ENCODE peak calls at places on chromosomes 3 and 15, in nine cellular contexts. O is upper lobe of right lung, P is mucosa of descending colon, X is IMR-90, M is tibial nerve, S is sigmoid colon, Q is upper lobe of left lung, H is right atrium auricular region, R is GM12878. L is an unnamed sample.

GRCh38 chr15:31434418-31435255 is 108.0 kb downstream of the KLF13 start:
- DNase-seq in Q (peak; percentile 82), O (peak; percentile 82), R (peak; percentile 69), X (peak; percentile 93), H (no peak), P (peak; percentile 74), S (peak; percentile 74), M (peak; percentile 60), L (peak; percentile 59)

GRCh38 chr3:184524981-184525336 is 36.6 kb upstream of the EPHB3 start:
- DNase-seq in M (no peak), S (no peak), R (no peak), Q (no peak), P (no peak), O (no peak), X (no peak), H (peak; percentile 55), L (no peak)

GRCh38 chr15:98729446-98730042 is 81.2 kb downstream of the IGF1R start:
- DNase-seq in Q (no peak), M (no peak), H (no peak), R (no peak), O (no peak), S (no peak), P (no peak), X (no peak), L (no peak)

GRCh38 chr15:63986751-63987341 is 59.4 kb downstream of the DAPK2 start:
- DNase-seq in R (peak; percentile 96), M (no peak), O (no peak), X (no peak), S (no peak), H (no peak), Q (peak; percentile 60), P (no peak), L (no peak)

GRCh38 chr3:186083746-186084145 is 25.1 kb downstream of the ETV5 start:
- DNase-seq in Q (no peak), P (no peak), H (no peak), O (no peak), R (no peak), X (peak; percentile 42), S (no peak), M (no peak), L (no peak)

GRCh38 chr3:128763967-128764366 is 38.0 kb downstream of the RAB7A start:
- DNase-seq in X (no peak), S (no peak), R (no peak), O (no peak), Q (no peak), P (no peak), M (no peak), H (no peak), L (no peak)

GRCh38 chr3:43960448-43960840 is 269.7 kb downstream of the ABHD5 start:
- DNase-seq in S (no peak), P (peak; percentile 45), Q (no peak), R (no peak), X (no peak), H (no peak), O (no peak), M (no peak), L (no peak)

GRCh38 chr3:69252631-69253030 is 130.2 kb upstream of the LMOD3 start:
- DNase-seq in H (no peak), X (no peak), Q (no peak), P (no peak), M (no peak), O (no peak), S (no peak), R (no peak), L (no peak)

GRCh38 chr3:101036213-101036618 is 43.0 kb upstream of the ABI3BP start:
- DNase-seq in X (peak; percentile 96), Q (peak; percentile 28), O (no peak), M (peak; percentile 59), P (no peak), R (no peak), S (no peak), H (peak; percentile 67), L (no peak)

GRCh38 chr3:155714295-155714718 is 30.6 kb downstream of the PLCH1 start:
- DNase-seq in R (no peak), S (no peak), P (peak; percentile 9), Q (no peak), H (no peak), M (no peak), X (no peak), O (no peak), L (no peak)

GRCh38 chr3:99474776-99475175 is 163.6 kb upstream of the COL8A1 start:
- DNase-seq in P (no peak), X (peak; percentile 58), H (no peak), Q (no peak), M (no peak), O (no peak), S (no peak), R (no peak), L (no peak)

GRCh38 chr3:184556502-184557347 is 4.9 kb upstream of the EPHB3 start:
- DNase-seq in P (no peak), H (no peak), X (no peak), Q (no peak), R (no peak), S (no peak), M (no peak), O (no peak), L (no peak)

GRCh38 chr3:84601303-84601702 is 357.5 kb upstream of the CADM2 start:
- DNase-seq in O (no peak), Q (no peak), M (no peak), S (no peak), H (no peak), R (no peak), X (no peak), P (no peak), L (no peak)

GRCh38 chr3:15220661-15221060 is 14.6 kb downstream of the CAPN7 start:
- DNase-seq in R (no peak), M (no peak), X (no peak), P (no peak), Q (no peak), S (no peak), H (no peak), O (no peak), L (no peak)
- H3K4me1 ChIP-seq in R (peaks cover 5% of the 10 kb centered on the region), M (no peaks in the 10 kb centered on the region), X (no peaks in the 10 kb centered on the region), P (no peaks in the 10 kb centered on the region), Q (no peaks in the 10 kb centered on the region), S (no peaks in the 10 kb centered on the region), H (no peaks in the 10 kb centered on the region), O (peaks cover 7% of the 10 kb centered on the region), L (peaks cover 2% of the 10 kb centered on the region)

GRCh38 chr3:179045719-179046402 is 25.7 kb downstream of the ZMAT3 start:
- DNase-seq in R (peak; percentile 74), H (no peak), X (no peak), Q (no peak), O (no peak), M (no peak), S (no peak), P (no peak), L (no peak)

DNA sequence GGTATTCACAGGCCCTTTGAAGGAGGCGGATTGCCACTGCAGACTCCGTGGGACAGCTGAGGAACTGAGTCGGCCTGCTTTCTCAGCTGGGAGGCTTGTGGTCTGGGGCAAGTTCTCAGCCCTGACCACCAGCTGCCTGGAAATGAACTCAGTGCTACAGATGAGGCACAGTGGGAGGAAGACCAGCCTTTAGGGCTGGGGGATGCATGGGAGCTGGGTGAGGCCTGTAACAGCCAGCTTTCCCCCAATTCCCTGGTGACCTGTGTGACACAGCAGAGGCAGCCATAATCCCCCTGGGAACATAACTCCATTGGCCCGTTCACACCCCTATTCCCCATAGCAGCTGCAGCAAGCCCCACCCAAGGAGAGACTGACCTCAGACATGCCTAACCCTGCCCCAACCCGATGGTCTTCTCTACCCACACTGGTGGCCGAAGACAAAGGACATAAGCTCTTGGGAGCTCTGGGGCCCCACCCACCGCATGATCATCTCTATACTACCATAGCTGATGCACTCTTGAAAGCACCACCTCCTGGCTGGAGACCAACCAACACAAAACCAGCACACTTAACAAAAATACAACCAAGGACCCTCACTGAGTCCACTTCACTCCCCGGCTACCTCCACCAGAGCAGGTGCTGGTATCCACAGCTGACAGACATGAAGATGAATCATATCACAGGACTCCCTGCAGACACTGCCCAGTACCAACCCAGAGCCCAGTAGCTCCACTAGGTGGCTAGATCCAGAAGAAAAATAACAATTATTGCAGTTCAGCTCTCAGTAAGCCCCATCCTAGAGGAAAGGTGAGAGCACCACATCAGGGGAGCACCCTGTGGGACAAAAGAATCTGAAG is 24.9 kb downstream of the ZMAT3 start:
- DNase-seq in H (no peak), Q (no peak), P (no peak), O (no peak), R (peak; percentile 89), S (no peak), M (no peak), X (peak; percentile 8), L (no peak)
- TF ChIP-seq CTCF in H (no peak), Q (no peak), P (no peak), O (no peak), R (peak; percentile 24), S (no peak), M (no peak), X (no peak), L (no peak)

DNA sequence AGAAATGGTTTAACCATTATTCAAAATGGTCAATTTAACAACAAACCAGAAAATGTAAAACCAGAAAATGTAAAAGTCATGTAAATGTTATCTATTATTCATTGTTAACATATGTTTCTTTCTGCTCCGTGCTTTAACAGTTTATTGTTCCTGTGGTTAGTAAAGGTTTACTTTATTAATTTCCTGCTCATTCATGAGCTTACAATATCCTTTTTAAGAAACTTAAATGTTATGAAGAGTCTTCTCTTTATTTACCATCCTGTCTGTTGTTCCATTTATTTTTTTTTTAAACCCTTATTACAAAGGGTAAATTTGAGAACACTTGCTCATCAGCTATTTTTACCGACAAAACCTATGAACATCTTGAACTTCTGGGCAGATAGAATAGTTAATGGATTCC is 148.1 kb downstream of the GHSR start:
- DNase-seq in S (no peak), M (no peak), Q (no peak), R (no peak), P (no peak), O (no peak), X (peak; percentile 53), H (no peak), L (no peak)
- H3K4me1 ChIP-seq in S (no peaks in the 10 kb centered on the region), M (no peaks in the 10 kb centered on the region), Q (no peaks in the 10 kb centered on the region), R (no peaks in the 10 kb centered on the region), P (peaks cover under 1% of the 10 kb centered on the region), O (no peaks in the 10 kb centered on the region), X (peaks cover 10% of the 10 kb centered on the region), H (peaks cover 4% of the 10 kb centered on the region), L (no peaks in the 10 kb centered on the region)

GRCh38 chr3:134312873-134313838 is 61.1 kb downstream of the AMOTL2 start:
- DNase-seq in O (peak; percentile 88), X (peak; percentile 76), S (peak; percentile 91), R (no peak), P (peak; percentile 54), Q (peak; percentile 70), H (peak; percentile 84), M (peak; percentile 51), L (peak; percentile 64)
- TF ChIP-seq CTCF in O (peak; percentile 40), X (peak; percentile 38), S (no peak), R (no peak), P (peak; percentile 15), Q (no peak), H (peak; percentile 36), M (peak; percentile 35), L (no peak)